ENCODE peak calls at places on chromosomes 6 and 20, in eight cellular contexts. L, T, Z, A, X, V, S and H are unnamed samples. For H3K9me3, the result is how much of the 10 kb centered on the place peaks cover.

GRCh38 chr6:82205793-82206425 is 41.6 kb downstream of the IBTK start:
- DNase-seq in Z (no peak), X (peak), T (no peak), L (no peak), S (no peak), A (no peak), V (no peak), H (no peak)

GRCh38 chr6:105452924-105453756 is 50.3 kb upstream of the PREP start:
- DNase-seq in A (no peak), S (no peak), Z (no peak), V (no peak), X (no peak), L (no peak), T (peak), H (peak)

GRCh38 chr6:169809386-169809785 is 58.0 kb downstream of the ERMARD start:
- DNase-seq in V (no peak), X (no peak), S (no peak), Z (no peak), A (no peak), L (no peak), T (no peak), H (no peak)

GRCh38 chr20:60224914-60225313 is 266.7 kb downstream of the CDH26 start:
- DNase-seq in V (no peak), Z (no peak), T (no peak), A (no peak), L (no peak), S (no peak), X (peak), H (no peak)

GRCh38 chr6:105591053-105591452 is 188.2 kb upstream of the PREP start:
- DNase-seq in V (no peak), S (no peak), A (no peak), X (no peak), T (no peak), L (no peak), Z (no peak), H (no peak)

GRCh38 chr6:142372348-142372747 is 70.5 kb downstream of the ADGRG6 start:
- DNase-seq in X (no peak), A (no peak), V (peak), S (no peak), L (no peak), T (no peak), Z (no peak), H (no peak)

GRCh38 chr6:145148392-145149175 is 586.7 kb downstream of the EPM2A start:
- DNase-seq in Z (no peak), T (no peak), A (peak), L (peak), S (no peak), V (peak), X (peak), H (no peak)

GRCh38 chr20:641516-641913 is 11.5 kb downstream of the SRXN1 start:
- DNase-seq in Z (no peak), X (no peak), T (no peak), V (no peak), A (no peak), S (no peak), L (no peak), H (no peak)

GRCh38 chr6:123849406-123849805 is 45.7 kb downstream of the NKAIN2 start:
- DNase-seq in Z (no peak), L (no peak), S (no peak), X (no peak), T (no peak), V (no peak), A (no peak), H (no peak)

GRCh38 chr20:33837096-33837830 is 26.1 kb downstream of the CHMP4B start:
- DNase-seq in T (no peak), V (no peak), X (no peak), A (no peak), S (no peak), Z (no peak), L (no peak), H (no peak)

GRCh38 chr20:14727485-14728170 is 390.2 kb upstream of the FLRT3 start:
- DNase-seq in X (no peak), V (no peak), A (no peak), Z (no peak), T (no peak), L (no peak), S (no peak), H (no peak)

GRCh38 chr20:4684837-4685413 is 36.8 kb upstream of the PRND start:
- DNase-seq in X (peak), A (no peak), V (peak), T (no peak), S (peak), L (no peak), Z (no peak), H (no peak)

GRCh38 chr6:145241039-145241438 is 494.3 kb downstream of the EPM2A start:
- DNase-seq in X (peak), V (no peak), A (no peak), T (no peak), L (no peak), Z (no peak), S (peak), H (no peak)

GRCh38 chr6:35042451-35042850 is 98.7 kb downstream of the TCP11 start:
- DNase-seq in A (no peak), S (no peak), V (no peak), X (no peak), T (no peak), Z (no peak), L (no peak), H (no peak)

GRCh38 chr6:32226434-32226833 is 2.6 kb upstream of the NOTCH4 start:
- DNase-seq in V (no peak), L (no peak), Z (no peak), X (no peak), T (no peak), A (no peak), S (no peak), H (no peak)

GRCh38 chr6:112562348-112563220 is 215.5 kb downstream of the RFPL4B start:
- DNase-seq in T (no peak), L (no peak), X (peak), V (no peak), Z (no peak), S (no peak), A (no peak), H (no peak)
- H3K27ac ChIP-seq in T (no peak), L (no peak), X (no peak), V (no peak), Z (no peak), S (no peak), A (no peak), H (no peak)

GRCh38 chr6:53703047-53703446 is 37.5 kb upstream of the KLHL31 start:
- DNase-seq in A (no peak), V (no peak), Z (no peak), X (no peak), T (no peak), S (no peak), L (no peak), H (no peak)
- H3K9me3 ChIP-seq in A (under half), V (under half), Z (under half), X (under half), T (under half), S (under half), L (under half), H (under half)

GRCh38 chr6:1381397-1382330 is 7.7 kb upstream of the FOXF2 start:
- DNase-seq in V (no peak), A (no peak), L (peak), T (peak), Z (peak), X (peak), S (no peak), H (peak)

GRCh38 chr6:1380625-1381396 is 8.6 kb upstream of the FOXF2 start:
- DNase-seq in V (no peak), X (no peak), T (no peak), A (no peak), S (no peak), Z (no peak), L (no peak), H (no peak)

GRCh38 chr6:1382883-1383728 is 6.3 kb upstream of the FOXF2 start:
- DNase-seq in S (no peak), A (no peak), X (peak), V (no peak), T (no peak), Z (no peak), L (no peak), H (no peak)

GRCh38 chr6:1383729-1384548 is 5.4 kb upstream of the FOXF2 start:
- DNase-seq in X (peak), L (no peak), S (no peak), Z (no peak), V (no peak), T (no peak), A (no peak), H (no peak)

DNA sequence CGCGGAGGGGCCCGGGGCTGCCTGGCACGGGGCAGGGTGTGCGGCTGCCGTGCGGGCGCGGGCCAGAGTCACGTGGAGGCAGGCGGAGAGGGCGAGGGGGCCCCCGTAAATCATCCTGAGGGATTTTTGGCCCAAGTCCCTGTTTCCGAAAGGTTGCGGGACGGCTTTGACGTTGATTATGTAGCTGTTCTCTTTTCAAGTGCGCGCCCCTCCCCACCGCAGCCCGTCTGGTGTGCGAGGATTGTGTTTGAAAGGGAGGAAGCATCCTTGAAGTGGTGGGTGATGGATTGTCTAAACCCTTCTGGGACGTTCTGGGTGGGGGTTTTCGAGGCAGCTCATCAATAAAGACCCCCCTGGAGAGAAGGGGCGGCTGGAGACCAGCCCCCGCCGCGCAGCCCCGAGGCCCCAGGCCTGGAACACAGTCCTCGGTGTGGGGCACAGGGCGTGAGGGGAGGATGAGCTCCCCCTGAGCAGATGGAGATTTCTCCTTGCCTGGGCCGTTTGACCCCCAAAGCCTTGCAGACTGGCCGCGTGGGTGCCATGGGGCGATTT is 7.0 kb upstream of the FOXF2 start:
- DNase-seq in T (no peak), Z (no peak), L (no peak), S (no peak), V (no peak), A (no peak), X (peak), H (no peak)
- H3K27ac ChIP-seq in T (peak), Z (no peak), L (no peak), S (no peak), V (no peak), A (no peak), X (peak), H (no peak)

GRCh38 chr6:100460650-100461204 is 4.0 kb downstream of the SIM1 start:
- DNase-seq in V (no peak), A (no peak), T (no peak), X (no peak), S (no peak), L (no peak), Z (no peak), H (no peak)
- H3K9me3 ChIP-seq in V (under half), A (under half), T (under half), X (under half), S (under half), L (under half), Z (under half), H (under half)

GRCh38 chr20:45419188-45420091 is 3.5 kb downstream of the PIGT start:
- DNase-seq in Z (no peak), T (peak), L (peak), A (peak), S (peak), X (peak), V (no peak), H (no peak)
- H3K27ac ChIP-seq in Z (no peak), T (peak), L (peak), A (peak), S (peak), X (peak), V (no peak), H (no peak)